ENCODE peak calls at places on chromosomes 11 and 22, in five cellular contexts. F is bronchial epithelial cell, B is HFFc6, I is sigmoid colon, P is astrocyte of the spinal cord. O is an unnamed sample.

GRCh38 chr22:26568207-26568706 is 21.7 kb downstream of the TPST2 start:
- DNase-seq in F (peak), B (no peak), I (no peak), P (peak), O (no peak)

GRCh38 chr11:114031599-114032320 is 27.8 kb upstream of the ZBTB16 start:
- DNase-seq in F (no peak), B (no peak), I (no peak), P (no peak), O (no peak)

GRCh38 chr11:69922015-69922595 is 102.9 kb upstream of the FGF3 start:
- DNase-seq in F (no peak), B (no peak), I (no peak), P (no peak), O (no peak)

GRCh38 chr22:37166675-37167066 is 17.0 kb upstream of the IL2RB start:
- DNase-seq in F (peak), B (peak), I (peak), P (peak), O (peak)

GRCh38 chr11:5252280-5253265 is 2.0 kb downstream of the HBG2 start:
- DNase-seq in F (no peak), B (no peak), I (no peak), P (no peak), O (no peak)

GRCh38 chr11:114964676-114965214 is 286.4 kb downstream of the NXPE2 start:
- DNase-seq in F (no peak), B (no peak), I (no peak), P (no peak), O (no peak)

GRCh38 chr11:119878990-119879389 is 150.0 kb upstream of the NECTIN1 start:
- DNase-seq in F (no peak), B (no peak), I (no peak), P (no peak), O (no peak)

GRCh38 chr11:1505480-1505879 is 18.9 kb upstream of the MOB2 start:
- DNase-seq in F (no peak), B (no peak), I (no peak), P (no peak), O (no peak)

GRCh38 chr11:23569547-23569946 is 709.3 kb upstream of the CCDC179 start:
- DNase-seq in F (no peak), B (no peak), I (no peak), P (no peak), O (no peak)

GRCh38 chr11:3345736-3346135 is 33.2 kb downstream of the ZNF195 start:
- DNase-seq in F (no peak), B (no peak), I (no peak), P (no peak), O (no peak)

GRCh38 chr11:10818594-10818993 is 9.9 kb upstream of the EIF4G2 start:
- DNase-seq in F (peak), B (peak), I (no peak), P (peak), O (no peak)

GRCh38 chr11:68517121-68517741 is 56.7 kb downstream of the PPP6R3 start:
- DNase-seq in F (no peak), B (no peak), I (no peak), P (no peak), O (no peak)

GRCh38 chr11:77204792-77205466 is 76.9 kb downstream of the MYO7A start:
- DNase-seq in F (no peak), B (no peak), I (no peak), P (no peak), O (no peak)

GRCh38 chr11:121344824-121345223 is 52.3 kb downstream of the SC5D start:
- DNase-seq in F (peak), B (no peak), I (no peak), P (no peak), O (no peak)

GRCh38 chr11:134581121-134581626 is 169.1 kb upstream of the B3GAT1 start:
- DNase-seq in F (no peak), B (no peak), I (peak), P (no peak), O (peak)

GRCh38 chr22:42622061-42622710 is 7.5 kb upstream of the POLDIP3 start:
- DNase-seq in F (no peak), B (no peak), I (no peak), P (no peak), O (no peak)

GRCh38 chr11:73996161-73996747 is 12.6 kb downstream of the UCP3 start:
- DNase-seq in F (no peak), B (no peak), I (peak), P (no peak), O (no peak)

GRCh38 chr22:37270928-37271650 is 11.2 kb upstream of the CYTH4 start:
- DNase-seq in F (no peak), B (no peak), I (no peak), P (no peak), O (no peak)

GRCh38 chr11:127965947-127966668 is 621.2 kb downstream of the ETS1 start:
- DNase-seq in F (peak), B (no peak), I (no peak), P (no peak), O (no peak)

GRCh38 chr22:49297871-49298721 is 529.6 kb downstream of the BRD1 start:
- DNase-seq in F (no peak), B (no peak), I (no peak), P (no peak), O (no peak)

GRCh38 chr11:121270286-121270685 is 22.3 kb upstream of the SC5D start:
- DNase-seq in F (no peak), B (no peak), I (no peak), P (no peak), O (no peak)

GRCh38 chr11:16788141-16789060 is 50.0 kb downstream of the C11orf58 start:
- DNase-seq in F (peak), B (peak), I (peak), P (peak), O (peak)

GRCh38 chr11:120221115-120221752 is 10.4 kb downstream of the OAF start:
- DNase-seq in F (no peak), B (no peak), I (no peak), P (no peak), O (no peak)

GRCh38 chr11:57547854-57548377 is 10.5 kb downstream of the SMTNL1 start:
- DNase-seq in F (no peak), B (no peak), I (no peak), P (no peak), O (peak)

GRCh38 chr11:953513-953912 is 27.8 kb downstream of the AP2A2 start:
- DNase-seq in F (no peak), B (no peak), I (no peak), P (no peak), O (no peak)

GRCh38 chr11:80722616-80723015 is 1281.8 kb upstream of the TENM4 start:
- DNase-seq in F (peak), B (no peak), I (no peak), P (no peak), O (no peak)

GRCh38 chr22:41288245-41288946 is 2.4 kb upstream of the RANGAP1 start:
- DNase-seq in F (peak), B (peak), I (peak), P (peak), O (no peak)

GRCh38 chr11:66953431-66953833 is 4.8 kb downstream of the PC start:
- DNase-seq in F (no peak), B (no peak), I (no peak), P (no peak), O (no peak)

GRCh38 chr11:66958956-66959274 is 732 bp upstream of the PC start:
- DNase-seq in F (no peak), B (no peak), I (no peak), P (no peak), O (no peak)

GRCh38 chr11:66958232-66958955 is at the start of gene PC:
- DNase-seq in F (peak), B (peak), I (peak), P (peak), O (peak)

GRCh38 chr11:66957971-66958231 is 282 bp downstream of the PC start:
- DNase-seq in F (no peak), B (no peak), I (no peak), P (no peak), O (peak)

GRCh38 chr11:66956689-66957290 is 1.4 kb downstream of the PC start:
- DNase-seq in F (peak), B (peak), I (peak), P (peak), O (no peak)
- TF ChIP-seq CTCF in F (peak), B (peak), I (no peak), P (no peak), O (no peak)

DNA sequence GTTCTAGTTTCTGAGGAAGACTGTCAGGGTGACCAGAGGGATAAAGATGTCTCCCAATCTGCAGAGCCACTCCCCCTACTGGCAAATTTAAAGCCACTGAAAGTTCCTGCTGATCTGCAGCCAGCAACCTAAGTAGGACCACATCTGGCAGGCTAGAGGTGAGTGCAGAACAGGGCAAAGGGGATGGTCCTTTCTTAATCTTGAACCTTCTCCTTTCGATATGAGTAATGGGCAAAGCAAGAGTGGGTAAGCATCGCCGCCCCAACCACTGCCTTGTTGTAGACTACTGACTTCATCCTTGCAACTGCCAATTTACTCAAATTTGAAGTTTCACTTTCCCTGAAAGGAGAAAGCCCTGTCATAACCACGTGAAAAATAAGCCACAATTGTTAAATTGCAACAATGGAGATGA is 30.7 kb downstream of the SCUBE2 start:
- DNase-seq in F (peak), B (no peak), I (no peak), P (no peak), O (peak)
- TF ChIP-seq CTCF in F (peak), B (peak), I (no peak), P (no peak), O (peak)

DNA sequence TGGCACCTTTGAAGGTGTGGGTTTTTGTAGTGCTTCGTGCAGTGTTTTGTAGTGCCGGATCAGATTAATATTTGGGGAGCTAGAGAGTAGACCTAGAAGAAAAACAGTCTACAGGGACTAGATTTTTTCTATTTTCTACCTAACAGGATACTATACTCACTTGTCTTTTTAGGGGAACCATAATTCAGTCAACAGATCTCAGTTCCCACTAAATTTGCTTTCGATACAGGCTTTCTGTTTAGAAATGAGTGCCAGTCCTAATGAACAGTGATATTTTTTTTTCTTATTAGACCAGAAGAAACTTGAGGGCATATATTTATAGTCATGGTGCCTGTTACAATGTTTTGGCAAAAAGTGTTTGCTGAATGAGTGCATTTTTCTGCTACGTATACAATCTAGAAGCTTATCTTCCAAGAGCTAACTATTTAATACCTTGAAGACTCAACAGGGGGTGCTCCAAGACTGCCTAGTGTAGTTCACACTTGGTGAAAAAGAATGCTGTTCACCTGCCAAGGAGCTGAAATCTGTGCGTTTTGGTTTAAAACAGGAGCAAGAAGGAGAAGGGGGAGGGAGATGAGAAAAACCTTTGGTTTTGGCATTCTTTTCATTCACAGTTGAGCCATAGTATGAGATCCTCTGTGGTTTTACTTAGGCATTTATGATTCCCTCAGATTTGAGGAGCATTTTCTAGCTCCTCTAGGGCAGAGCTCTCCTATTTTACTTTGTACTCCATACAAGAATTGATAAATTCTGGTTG is 44.9 kb upstream of the VSTM5 start:
- DNase-seq in F (peak), B (peak), I (no peak), P (peak), O (no peak)
- TF ChIP-seq CTCF in F (peak), B (peak), I (peak), P (peak), O (no peak)

GRCh38 chr22:22880645-22881044 is 7.0 kb upstream of the IGLL5 start:
- DNase-seq in F (no peak), B (no peak), I (no peak), P (no peak), O (no peak)

GRCh38 chr22:22877523-22878210 is 9.9 kb upstream of the IGLL5 start:
- DNase-seq in F (peak), B (peak), I (no peak), P (peak), O (peak)

GRCh38 chr22:22879675-22880029 is 8.0 kb upstream of the IGLL5 start:
- DNase-seq in F (no peak), B (no peak), I (no peak), P (no peak), O (no peak)

GRCh38 chr22:22878211-22878570 is 9.4 kb upstream of the IGLL5 start:
- DNase-seq in F (no peak), B (no peak), I (no peak), P (no peak), O (no peak)

GRCh38 chr22:22878801-22879674 is 8.6 kb upstream of the IGLL5 start:
- DNase-seq in F (no peak), B (no peak), I (no peak), P (no peak), O (no peak)
- TF ChIP-seq CTCF in F (no peak), B (peak), I (no peak), P (no peak), O (no peak)

DNA sequence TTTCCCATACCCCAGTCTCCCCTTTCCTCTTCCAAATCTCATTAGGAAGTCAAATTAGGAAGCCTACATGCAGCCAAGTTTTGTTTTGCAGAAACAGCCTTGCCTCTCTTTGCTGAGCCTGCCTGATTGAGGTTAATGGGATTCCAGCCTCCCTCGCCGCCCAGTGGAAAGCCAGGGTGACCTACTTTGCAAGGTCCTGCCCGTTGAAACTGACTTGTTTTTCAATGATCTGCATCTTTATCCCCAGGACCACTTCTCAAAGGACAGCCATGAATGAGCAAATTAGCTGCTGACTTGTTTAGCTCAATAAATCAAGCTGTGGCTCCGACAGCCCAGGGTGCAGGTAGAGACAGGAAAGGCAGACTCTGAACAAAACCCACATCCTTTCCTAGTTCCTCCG is 110.4 kb downstream of the RRAS2 start:
- DNase-seq in F (no peak), B (no peak), I (no peak), P (no peak), O (no peak)
- TF ChIP-seq CTCF in F (no peak), B (no peak), I (no peak), P (peak), O (no peak)

O was measured in GM13976.